ENCODE peak calls at places on chromosome 9, in eight cellular contexts. M, T, N, W, R, I, E and C are unnamed samples.
A peak's percentile ranks its signal among the peaks of the same experiment; 100 is the strongest.

GRCh38 chr9:136341042-136341655 is 13.8 kb downstream of the GPSM1 start:
- DNase-seq in M (no peak), T (no peak), N (peak; percentile 74), W (no peak), R (no peak), I (no peak), E (no peak), C (no peak)

GRCh38 chr9:137728444-137729311 is 109.9 kb downstream of the EHMT1 start:
- DNase-seq in M (no peak), T (no peak), N (no peak), W (no peak), R (no peak), I (no peak), E (no peak), C (no peak)

GRCh38 chr9:70044450-70045307 is 1.0 kb downstream of the MAMDC2 start:
- DNase-seq in M (peak; percentile 46), T (peak; percentile 80), N (peak; percentile 25), W (peak; percentile 36), R (no peak), I (no peak), E (peak; percentile 15), C (no peak)

GRCh38 chr9:133572821-133573361 is 36.3 kb downstream of the FAM163B start:
- DNase-seq in M (no peak), T (no peak), N (peak; percentile 81), W (peak; percentile 56), R (no peak), I (peak; percentile 69), E (no peak), C (no peak)

GRCh38 chr9:6897831-6898230 is 140.1 kb downstream of the KDM4C start:
- DNase-seq in M (no peak), T (no peak), N (no peak), W (no peak), R (no peak), I (no peak), E (no peak), C (no peak)

GRCh38 chr9:29691758-29692407 is 2118.6 kb upstream of the C9orf72 start:
- DNase-seq in M (peak; percentile 15), T (peak; percentile 15), N (no peak), W (no peak), R (peak; percentile 16), I (no peak), E (no peak), C (no peak)

GRCh38 chr9:107222020-107222522 is 61.0 kb upstream of the RAD23B start:
- DNase-seq in M (no peak), T (no peak), N (no peak), W (no peak), R (no peak), I (no peak), E (no peak), C (no peak)

GRCh38 chr9:137589441-137590122 is 730 bp downstream of the ZMYND19 start:
- DNase-seq in M (no peak), T (peak; percentile 26), N (no peak), W (no peak), R (peak; percentile 52), I (peak; percentile 49), E (no peak), C (no peak)

GRCh38 chr9:134694714-134695113 is 53.1 kb downstream of the COL5A1 start:
- DNase-seq in M (no peak), T (no peak), N (peak; percentile 6), W (peak; percentile 6), R (no peak), I (peak; percentile 38), E (no peak), C (no peak)

GRCh38 chr9:82170079-82170662 is 181.6 kb downstream of the SPATA31D1 start:
- DNase-seq in M (peak; percentile 9), T (peak; percentile 20), N (no peak), W (no peak), R (peak; percentile 33), I (no peak), E (no peak), C (no peak)

GRCh38 chr9:72585737-72586136 is 64.3 kb downstream of the TMC1 start:
- DNase-seq in M (no peak), T (no peak), N (no peak), W (peak; percentile 46), R (no peak), I (peak; percentile 55), E (no peak), C (no peak)

GRCh38 chr9:95876595-95876994 is 1.1 kb downstream of the ERCC6L2 start:
- DNase-seq in M (no peak), T (peak; percentile 11), N (no peak), W (no peak), R (peak; percentile 36), I (no peak), E (no peak), C (no peak)

GRCh38 chr9:114284316-114285060 is 38.4 kb upstream of the ORM1 start:
- DNase-seq in M (no peak), T (no peak), N (peak; percentile 6), W (peak; percentile 8), R (no peak), I (peak; percentile 28), E (no peak), C (no peak)

GRCh38 chr9:70136632-70137031 is 93.0 kb downstream of the MAMDC2 start:
- DNase-seq in M (no peak), T (no peak), N (no peak), W (no peak), R (no peak), I (no peak), E (no peak), C (no peak)

GRCh38 chr9:38141751-38142150 is 72.7 kb upstream of the SHB start:
- DNase-seq in M (no peak), T (no peak), N (no peak), W (no peak), R (no peak), I (no peak), E (no peak), C (no peak)

GRCh38 chr9:114291886-114292590 is 30.9 kb upstream of the ORM1 start:
- DNase-seq in M (no peak), T (no peak), N (peak; percentile 5), W (no peak), R (no peak), I (peak; percentile 19), E (no peak), C (no peak)

GRCh38 chr9:79014929-79015699 is 556.7 kb upstream of the TLE4 start:
- DNase-seq in M (no peak), T (no peak), N (no peak), W (no peak), R (no peak), I (no peak), E (no peak), C (no peak)

GRCh38 chr9:25691786-25692185 is 13.5 kb upstream of the TUSC1 start:
- DNase-seq in M (no peak), T (no peak), N (no peak), W (no peak), R (no peak), I (no peak), E (no peak), C (no peak)

GRCh38 chr9:77647267-77647658 is 859 bp downstream of the GNA14 start:
- DNase-seq in M (no peak), T (no peak), N (no peak), W (no peak), R (no peak), I (no peak), E (no peak), C (no peak)
- H3K4me3 ChIP-seq in M (no peak overlapping the region), T (no peak overlapping the region), N (peak overlapping the region; percentile 71), W (peak overlapping the region; percentile 67), R (no peak overlapping the region), I (peak overlapping the region; percentile 69), E (no peak overlapping the region), C (no peak overlapping the region)

DNA sequence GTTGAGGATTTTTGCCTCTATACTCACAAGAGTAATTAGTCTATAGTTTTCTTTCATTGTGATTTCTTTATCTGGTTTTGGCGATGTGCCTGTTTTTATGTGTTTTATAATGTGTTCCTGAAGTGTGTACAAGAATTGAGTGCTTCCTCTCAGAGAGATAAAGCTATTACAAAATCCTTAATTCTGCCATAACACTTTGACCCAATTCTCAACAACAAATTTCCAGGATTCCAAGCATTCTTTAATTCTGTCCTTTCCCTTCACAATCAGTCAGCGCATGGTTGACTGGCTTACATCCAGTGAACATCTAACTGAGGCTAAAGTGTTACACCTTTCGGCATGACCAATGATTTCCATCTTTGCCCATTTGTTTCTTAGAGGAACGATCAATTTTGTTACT is 282.9 kb upstream of the MVB12B start:
- DNase-seq in M (no peak), T (no peak), N (no peak), W (no peak), R (no peak), I (no peak), E (no peak), C (no peak)
- H3K27ac ChIP-seq in M (no peak overlapping the region), T (no peak overlapping the region), N (no peak overlapping the region), W (no peak overlapping the region), R (no peak overlapping the region), I (no peak overlapping the region), E (no peak overlapping the region), C (no peak overlapping the region)

GRCh38 chr9:8940650-8941049 is 1141.1 kb upstream of the DMAC1 start:
- DNase-seq in M (no peak), T (no peak), N (no peak), W (no peak), R (no peak), I (no peak), E (no peak), C (no peak)
- H3K4me1 ChIP-seq in M (no peaks in the 10 kb centered on the region), T (no peaks in the 10 kb centered on the region), N (no peaks in the 10 kb centered on the region), W (no peaks in the 10 kb centered on the region), R (no peaks in the 10 kb centered on the region), I (no peaks in the 10 kb centered on the region), E (no peaks in the 10 kb centered on the region), C (no peaks in the 10 kb centered on the region)

GRCh38 chr9:129267141-129267540 is 89.1 kb upstream of the IER5L start:
- DNase-seq in M (no peak), T (no peak), N (no peak), W (no peak), R (no peak), I (no peak), E (no peak), C (no peak)
- H3K4me3 ChIP-seq in M (no peak overlapping the region), T (no peak overlapping the region), N (no peak overlapping the region), W (no peak overlapping the region), R (no peak overlapping the region), I (no peak overlapping the region), E (no peak overlapping the region), C (no peak overlapping the region)

GRCh38 chr9:92669890-92670708 is at the start of gene IPPK:
- DNase-seq in M (peak; percentile 95), T (peak; percentile 99), N (peak; percentile 99), W (peak; percentile 99), R (peak; percentile 100), I (peak; percentile 99), E (peak; percentile 99), C (peak; percentile 97)

GRCh38 chr9:92669527-92669889 is 423 bp downstream of the IPPK start:
- DNase-seq in M (no peak), T (peak; percentile 10), N (no peak), W (peak; percentile 35), R (no peak), I (peak; percentile 60), E (peak; percentile 28), C (no peak)

GRCh38 chr9:92668746-92669526 is 995 bp downstream of the IPPK start:
- DNase-seq in M (no peak), T (peak; percentile 58), N (peak; percentile 54), W (peak; percentile 46), R (peak; percentile 27), I (no peak), E (peak; percentile 79), C (peak; percentile 16)

GRCh38 chr9:92666912-92667532 is 2.9 kb downstream of the IPPK start:
- DNase-seq in M (no peak), T (no peak), N (no peak), W (no peak), R (no peak), I (no peak), E (no peak), C (no peak)

GRCh38 chr9:92671323-92671722 is 1.4 kb upstream of the IPPK start:
- DNase-seq in M (no peak), T (no peak), N (peak; percentile 47), W (peak; percentile 66), R (no peak), I (no peak), E (peak; percentile 35), C (no peak)
- H3K27ac ChIP-seq in M (no peak overlapping the region), T (no peak overlapping the region), N (peak overlapping the region; percentile 98), W (peak overlapping the region; percentile 97), R (no peak overlapping the region), I (peak overlapping the region; percentile 97), E (peak overlapping the region; percentile 91), C (peak overlapping the region; percentile 97)